ENCODE peak calls at places on chromosome 1, in five cellular contexts. B is PC-3, T is mesenchymal stem cell, E is right cardiac atrium, V is aorta. Q is an unnamed sample. For H3K27me3 and H3K9me3, the result is how much of the 10 kb centered on the place peaks cover.

GRCh38 chr1:15706751-15707150 is 22.6 kb downstream of the PLEKHM2 start:
- DNase-seq in V (no peak), T (no peak), E (peak), B (no peak), Q (peak)

GRCh38 chr1:184164529-184164928 is 113.0 kb downstream of the TSEN15 start:
- DNase-seq in V (no peak), T (peak), B (no peak), E (no peak), Q (no peak)

GRCh38 chr1:66354311-66354922 is 179.5 kb upstream of the SGIP1 start:
- DNase-seq in T (peak), B (no peak), E (no peak), V (no peak), Q (no peak)

GRCh38 chr1:245124644-245125043 is 30.1 kb upstream of the KIF26B start:
- DNase-seq in V (no peak), E (no peak), T (no peak), B (no peak), Q (no peak)

GRCh38 chr1:97999320-97999719 is 78.5 kb upstream of the DPYD start:
- DNase-seq in B (no peak), T (peak), E (no peak), V (no peak), Q (no peak)

GRCh38 chr1:88462481-88463261 is 221.4 kb upstream of the PKN2 start:
- DNase-seq in V (no peak), E (peak), B (peak), T (peak), Q (peak)

GRCh38 chr1:245614986-245615385 is 460.2 kb downstream of the KIF26B start:
- DNase-seq in E (no peak), B (no peak), T (no peak), V (no peak), Q (no peak)

GRCh38 chr1:31532114-31532644 is 44.1 kb upstream of the TINAGL1 start:
- DNase-seq in B (no peak), E (no peak), T (peak), V (no peak), Q (no peak)

GRCh38 chr1:25056536-25056935 is 126.5 kb upstream of the RUNX3 start:
- DNase-seq in E (no peak), T (no peak), B (no peak), V (no peak), Q (peak)

GRCh38 chr1:207698822-207699483 is 52.9 kb upstream of the CD46 start:
- DNase-seq in V (no peak), T (peak), E (no peak), B (peak), Q (no peak)

GRCh38 chr1:159652506-159652905 is 61.9 kb downstream of the CRP start:
- DNase-seq in V (no peak), T (no peak), B (no peak), E (no peak), Q (no peak)

GRCh38 chr1:46342084-46342656 is 1.6 kb downstream of the NSUN4 start:
- DNase-seq in V (no peak), B (peak), T (peak), E (no peak), Q (no peak)

GRCh38 chr1:19073311-19074186 is 117.1 kb upstream of the IFFO2 start:
- DNase-seq in E (peak), B (no peak), T (no peak), V (no peak), Q (peak)

GRCh38 chr1:64663654-64664053 is 81.2 kb upstream of the RAVER2 start:
- DNase-seq in B (peak), T (peak), E (peak), V (no peak), Q (no peak)

GRCh38 chr1:197619008-197619640 is 156.2 kb downstream of the DENND1B start:
- DNase-seq in E (no peak), T (peak), V (no peak), B (peak), Q (no peak)

GRCh38 chr1:50060279-50060678 is 36.5 kb upstream of the AGBL4 start:
- DNase-seq in T (no peak), V (no peak), B (peak), E (peak), Q (no peak)

GRCh38 chr1:181251001-181251712 is 162.7 kb downstream of the IER5 start:
- DNase-seq in B (peak), T (no peak), E (no peak), V (no peak), Q (no peak)

GRCh38 chr1:15370781-15371467 is 38.8 kb upstream of the EFHD2 start:
- DNase-seq in B (no peak), V (peak), T (no peak), E (peak), Q (no peak)

GRCh38 chr1:109186704-109187071 is 27.0 kb upstream of the SARS1 start:
- DNase-seq in T (no peak), E (peak), B (no peak), V (no peak), Q (peak)

GRCh38 chr1:20358761-20359263 is 68.1 kb downstream of the VWA5B1 start:
- DNase-seq in B (peak), E (peak), T (no peak), V (no peak), Q (peak)

GRCh38 chr1:244087611-244088010 is 36.5 kb downstream of the ZBTB18 start:
- DNase-seq in V (no peak), T (no peak), B (no peak), E (no peak), Q (no peak)

GRCh38 chr1:47023268-47024137 is at the start of gene CYP4X1:
- DNase-seq in T (no peak), V (peak), E (peak), B (no peak), Q (peak)

GRCh38 chr1:58780586-58781452 is 3.0 kb downstream of the JUN start:
- DNase-seq in B (no peak), T (peak), E (no peak), V (no peak), Q (no peak)

GRCh38 chr1:183318433-183318832 is 99.7 kb downstream of the NMNAT2 start:
- DNase-seq in T (peak), B (peak), V (peak), E (peak), Q (peak)

GRCh38 chr1:117570988-117571409 is 34.8 kb upstream of the TENT5C start:
- DNase-seq in T (no peak), E (no peak), V (no peak), B (peak), Q (peak)

GRCh38 chr1:243734311-243734700 is 115.7 kb downstream of the AKT3 start:
- DNase-seq in T (peak), V (no peak), B (no peak), E (no peak), Q (no peak)

GRCh38 chr1:38826262-38826661 is 33.3 kb downstream of the RRAGC start:
- DNase-seq in B (no peak), E (no peak), V (no peak), T (no peak), Q (no peak)

GRCh38 chr1:225977937-225978748 is 21.0 kb downstream of the SDE2 start:
- DNase-seq in B (no peak), V (no peak), E (no peak), T (no peak), Q (no peak)

GRCh38 chr1:165047985-165048384 is 308.5 kb downstream of the LMX1A start:
- DNase-seq in E (no peak), V (no peak), B (no peak), T (no peak), Q (no peak)

GRCh38 chr1:41122851-41123518 is 101.5 kb upstream of the SLFNL1 start:
- DNase-seq in T (peak), V (no peak), E (no peak), B (peak), Q (no peak)

GRCh38 chr1:40709802-40710278 is 18.3 kb downstream of the NFYC start:
- DNase-seq in V (no peak), T (no peak), E (no peak), B (no peak), Q (no peak)

GRCh38 chr1:51969038-51969705 is 21.3 kb downstream of the RAB3B start:
- DNase-seq in V (no peak), B (peak), E (no peak), T (peak), Q (no peak)
- H3K27ac ChIP-seq in V (no peak), B (peak), E (no peak), T (peak), Q (no peak)

GRCh38 chr1:36843027-36843426 is 191.3 kb downstream of the GRIK3 start:
- DNase-seq in V (no peak), E (no peak), B (no peak), T (no peak), Q (peak)
- H3K27me3 ChIP-seq in V (under half), E (under half), B (half or more), T (under half), Q (under half)

GRCh38 chr1:2823921-2824660 is 22.6 kb upstream of the TTC34 start:
- DNase-seq in T (no peak), E (peak), B (no peak), V (peak), Q (peak)

GRCh38 chr1:2821970-2822620 is 20.6 kb upstream of the TTC34 start:
- DNase-seq in T (no peak), B (peak), E (peak), V (peak), Q (peak)

GRCh38 chr1:2820731-2821372 is 19.4 kb upstream of the TTC34 start:
- DNase-seq in E (peak), B (no peak), T (no peak), V (peak), Q (no peak)

GRCh38 chr1:2821373-2821955 is 20.0 kb upstream of the TTC34 start:
- DNase-seq in T (no peak), V (peak), B (no peak), E (peak), Q (no peak)

DNA sequence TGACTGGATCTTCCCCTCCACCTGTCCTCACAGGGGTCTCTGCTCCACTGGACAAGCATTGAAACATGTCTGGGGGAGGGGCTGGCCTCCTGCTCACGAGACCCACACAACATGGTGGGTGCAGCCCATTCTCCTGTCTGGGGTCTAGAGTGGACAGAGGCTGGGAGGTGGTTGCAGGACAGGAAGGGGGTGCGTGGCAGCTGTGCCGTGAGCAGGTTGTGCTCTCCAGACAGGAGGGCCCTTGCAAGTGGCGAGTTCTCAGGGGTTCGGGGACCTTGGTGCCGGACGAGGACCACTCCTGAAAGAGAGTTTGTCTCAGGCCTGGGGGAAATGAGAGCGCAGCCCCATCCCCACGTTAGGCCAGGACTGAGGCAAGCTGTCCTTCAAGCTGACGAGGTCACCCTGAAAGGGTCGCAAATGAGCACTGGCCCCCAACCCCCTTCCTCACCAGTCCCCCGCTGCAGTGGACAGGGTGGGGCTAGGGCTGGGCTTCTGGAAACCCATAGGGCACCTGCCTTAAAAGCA is 21.2 kb upstream of the TTC34 start:
- DNase-seq in E (peak), B (no peak), T (no peak), V (peak), Q (peak)
- H3K9me3 ChIP-seq in E (under half), B (under half), T (under half), V (under half), Q (under half)

GRCh38 chr1:37557402-37557801 is 662 bp downstream of the DNALI1 start:
- DNase-seq in E (no peak), T (no peak), B (no peak), V (no peak), Q (no peak)

GRCh38 chr1:37553927-37554808 is at the start of gene SNIP1:
- DNase-seq in B (peak), T (peak), E (peak), V (peak), Q (peak)

GRCh38 chr1:37559080-37559479 is 2.3 kb downstream of the DNALI1 start:
- DNase-seq in E (no peak), B (no peak), V (no peak), T (no peak), Q (no peak)

GRCh38 chr1:37558411-37558810 is 1.7 kb downstream of the DNALI1 start:
- DNase-seq in E (no peak), T (no peak), V (no peak), B (no peak), Q (no peak)

GRCh38 chr1:37556712-37557196 is at the start of gene DNALI1:
- DNase-seq in E (peak), T (peak), B (peak), V (peak), Q (peak)
- H3K27ac ChIP-seq in E (no peak), T (no peak), B (no peak), V (peak), Q (peak)

GRCh38 chr1:81498370-81499184 is 302.2 kb upstream of the ADGRL2 start:
- DNase-seq in T (no peak), B (no peak), E (no peak), V (no peak), Q (no peak)
- H3K27me3 ChIP-seq in T (under half), B (half or more), E (under half), V (under half), Q (under half)

Q was measured in lower lobe of right lung.